ENCODE peak calls at places on chromosome 11, in six cellular contexts. X is lower lobe of right lung, V is A549, B is HCT116, U is sigmoid colon, J is PC-3. Y is an unnamed sample.

GRCh38 chr11:18046116-18046777 is at the start of gene TPH1:
- DNase-seq in J (no peak), B (no peak), V (no peak), U (no peak), X (peak; percentile 67), Y (peak; percentile 38)

GRCh38 chr11:94623120-94623735 is 56.1 kb downstream of the PIWIL4 start:
- DNase-seq in V (peak; percentile 60), J (peak; percentile 95), X (no peak), U (no peak), B (peak; percentile 88), Y (no peak)

GRCh38 chr11:22807855-22808558 is 21.6 kb downstream of the SVIP start:
- DNase-seq in U (no peak), V (no peak), J (peak; percentile 54), B (no peak), X (no peak), Y (no peak)

GRCh38 chr11:22828373-22828772 is 1.2 kb downstream of the SVIP start:
- DNase-seq in U (no peak), V (no peak), X (no peak), B (no peak), J (no peak), Y (no peak)

GRCh38 chr11:14443642-14444041 is 56.0 kb downstream of the COPB1 start:
- DNase-seq in X (no peak), J (peak; percentile 77), B (no peak), U (no peak), V (no peak), Y (no peak)

GRCh38 chr11:9982127-9982795 is 311.8 kb downstream of the SBF2 start:
- DNase-seq in B (no peak), J (peak; percentile 54), V (no peak), U (no peak), X (no peak), Y (no peak)

GRCh38 chr11:8650401-8650990 is 32.0 kb downstream of the TRIM66 start:
- DNase-seq in J (no peak), X (no peak), B (no peak), V (no peak), U (no peak), Y (no peak)

GRCh38 chr11:77630311-77630710 is 7.3 kb downstream of the CLNS1A start:
- DNase-seq in U (no peak), V (no peak), X (no peak), B (no peak), J (no peak), Y (no peak)

GRCh38 chr11:32184057-32185055 is 93.5 kb downstream of the RCN1 start:
- DNase-seq in V (no peak), B (no peak), X (no peak), U (no peak), J (no peak), Y (no peak)

GRCh38 chr11:123822591-123822990 is 16.4 kb upstream of the OR6M1 start:
- DNase-seq in X (no peak), B (no peak), V (no peak), U (no peak), J (no peak), Y (no peak)

GRCh38 chr11:32446227-32446626 is 10.9 kb upstream of the WT1 start:
- DNase-seq in U (no peak), V (no peak), X (no peak), J (no peak), B (no peak), Y (no peak)

GRCh38 chr11:35477871-35478270 is 47.5 kb downstream of the PAMR1 start:
- DNase-seq in J (no peak), X (no peak), V (no peak), U (no peak), B (no peak), Y (no peak)

GRCh38 chr11:58923300-58923788 is 15.9 kb upstream of the GLYATL1 start:
- DNase-seq in U (no peak), X (no peak), J (peak; percentile 84), B (peak; percentile 54), V (no peak), Y (no peak)

GRCh38 chr11:78109011-78109685 is 29.5 kb upstream of the NDUFC2 start:
- DNase-seq in X (no peak), V (no peak), J (no peak), U (no peak), B (no peak), Y (no peak)

GRCh38 chr11:125980421-125980820 is 34.6 kb downstream of the VSIG10L2 start:
- DNase-seq in U (no peak), J (no peak), V (no peak), B (no peak), X (no peak), Y (no peak)

GRCh38 chr11:2316169-2316962 is 14.6 kb downstream of the TSPAN32 start:
- DNase-seq in J (no peak), U (no peak), B (no peak), V (no peak), X (peak; percentile 44), Y (no peak)

GRCh38 chr11:67698247-67698646 is 23.8 kb upstream of the ALDH3B2 start:
- DNase-seq in V (peak; percentile 34), U (no peak), B (peak; percentile 22), X (no peak), J (no peak), Y (no peak)

GRCh38 chr11:108148549-108148948 is 27.2 kb downstream of the ACAT1 start:
- DNase-seq in V (no peak), J (no peak), U (no peak), B (no peak), X (no peak), Y (no peak)

GRCh38 chr11:101555366-101555765 is 28.4 kb downstream of the TRPC6 start:
- DNase-seq in J (no peak), X (no peak), U (no peak), V (no peak), B (no peak), Y (no peak)

GRCh38 chr11:65275906-65276305 is 14.1 kb downstream of the POLA2 start:
- DNase-seq in B (no peak), X (no peak), V (no peak), U (peak; percentile 30), J (no peak), Y (no peak)

GRCh38 chr11:65279713-65280459 is 18.1 kb downstream of the POLA2 start:
- DNase-seq in B (peak; percentile 96), X (no peak), V (peak; percentile 81), J (peak; percentile 93), U (peak; percentile 79), Y (no peak)

GRCh38 chr11:65277878-65278277 is 16.1 kb downstream of the POLA2 start:
- DNase-seq in U (peak; percentile 11), X (no peak), J (no peak), B (no peak), V (no peak), Y (no peak)

GRCh38 chr11:65278351-65278750 is 16.6 kb downstream of the POLA2 start:
- DNase-seq in B (no peak), U (no peak), X (no peak), J (no peak), V (no peak), Y (no peak)

DNA sequence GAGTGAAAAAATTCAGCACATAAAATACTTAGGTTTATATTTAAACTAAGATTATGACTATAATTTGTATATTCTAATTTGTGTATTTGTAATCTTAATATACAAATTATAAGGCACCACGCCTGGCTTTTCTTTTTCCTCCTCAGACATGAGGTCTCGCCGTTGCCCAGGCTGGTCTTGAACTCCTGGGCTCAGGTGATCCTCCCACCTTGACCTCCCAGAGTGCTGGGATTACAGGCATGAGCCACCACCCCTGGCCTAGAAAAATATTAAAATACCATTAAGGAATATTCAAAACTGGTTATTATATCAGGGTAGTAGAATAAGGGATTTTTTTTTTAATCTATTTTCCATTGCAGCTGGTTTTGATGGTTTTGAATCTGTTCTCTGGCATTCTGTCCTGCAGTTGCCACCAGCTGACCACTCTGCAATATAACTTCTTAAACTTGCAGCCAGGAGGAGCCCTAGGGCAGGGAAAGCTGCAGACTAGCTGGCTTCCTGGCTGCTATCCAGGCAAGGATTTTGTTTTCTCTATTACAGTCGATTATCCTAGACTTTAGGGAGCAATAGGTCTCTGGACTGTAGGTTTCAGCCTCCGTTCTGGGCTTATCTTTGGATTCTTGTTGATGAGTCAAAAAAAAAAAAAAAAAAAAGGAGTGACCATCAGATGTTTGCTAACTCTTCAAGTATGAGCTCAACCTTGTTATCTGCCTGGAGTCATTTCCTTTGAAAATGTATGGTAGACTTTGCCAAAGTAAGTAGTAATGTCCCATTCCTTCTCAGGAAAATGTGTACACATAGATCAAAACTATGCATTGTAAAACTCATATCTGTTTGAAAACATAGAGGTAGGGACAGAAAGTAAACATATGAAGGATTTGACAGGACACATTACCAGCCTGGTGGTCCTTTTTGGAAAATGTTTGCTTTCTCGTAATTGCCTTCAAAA is 13.2 kb downstream of the POLA2 start:
- DNase-seq in J (peak; percentile 96), B (peak; percentile 68), X (peak; percentile 62), V (peak; percentile 66), U (peak; percentile 93), Y (peak; percentile 70)
- H3K27ac ChIP-seq in J (peak overlapping the region; percentile 64), B (no peak overlapping the region), X (no peak overlapping the region), V (peak overlapping the region; percentile 23), U (no peak overlapping the region), Y (peak overlapping the region; percentile 30)

DNA sequence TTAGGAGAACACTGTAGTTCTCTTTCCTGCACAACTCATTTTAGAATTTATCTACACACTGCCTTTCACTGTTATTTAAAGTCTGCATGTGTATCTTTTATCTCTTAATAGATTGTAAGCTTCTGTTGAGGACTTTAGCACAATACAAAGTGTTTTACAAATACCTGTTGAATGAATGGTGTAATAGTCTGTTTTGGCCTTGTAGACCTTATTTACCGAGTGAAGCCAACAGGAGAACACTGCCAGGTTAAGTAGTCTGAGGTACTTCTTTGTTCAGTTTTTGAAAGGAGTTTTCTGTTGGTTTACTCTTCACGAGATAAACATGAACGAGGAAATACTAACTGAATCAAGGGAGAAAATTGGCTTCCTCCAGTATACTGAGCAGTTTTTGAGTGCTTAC is 31.0 kb downstream of the SIK2 start:
- DNase-seq in U (no peak), B (no peak), X (no peak), V (no peak), J (no peak), Y (no peak)
- H3K4me1 ChIP-seq in U (no peaks in the 10 kb centered on the region), B (peaks cover 47% of the 10 kb centered on the region), X (peaks cover 39% of the 10 kb centered on the region), V (peaks cover 10% of the 10 kb centered on the region), J (peaks cover 18% of the 10 kb centered on the region), Y (peaks cover 19% of the 10 kb centered on the region)

GRCh38 chr11:71116435-71117040 is 135.8 kb downstream of the SHANK2 start:
- DNase-seq in B (no peak), X (no peak), J (no peak), V (no peak), U (no peak), Y (no peak)
- H3K4me3 ChIP-seq in B (no peak overlapping the region), X (no peak overlapping the region), J (no peak overlapping the region), V (no peak overlapping the region), U (no peak overlapping the region), Y (no peak overlapping the region)

DNA sequence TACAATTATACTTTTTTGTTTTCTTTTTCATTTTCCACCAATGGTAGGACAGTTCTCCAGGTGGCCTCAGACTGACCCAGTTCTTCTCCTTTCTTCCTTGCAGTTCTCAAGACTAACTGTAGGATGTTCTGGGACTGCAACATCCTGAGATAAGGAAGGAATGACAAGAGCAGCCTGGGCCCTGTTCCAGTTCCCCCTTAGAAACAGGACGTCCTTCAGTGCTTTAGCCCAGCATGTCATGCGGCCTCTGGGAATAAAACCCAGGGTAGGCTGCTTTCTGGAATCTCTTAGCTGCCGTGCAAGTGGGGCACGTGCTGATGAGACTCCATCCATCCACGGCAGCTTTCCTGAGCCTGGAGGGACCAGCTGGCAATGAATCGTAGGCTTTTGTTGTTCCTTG is 24.0 kb upstream of the CADM1 start:
- DNase-seq in B (no peak), U (no peak), X (no peak), V (no peak), J (no peak), Y (no peak)
- H3K27ac ChIP-seq in B (no peak overlapping the region), U (no peak overlapping the region), X (no peak overlapping the region), V (no peak overlapping the region), J (no peak overlapping the region), Y (no peak overlapping the region)

Y was measured in left lung.